ENCODE peak calls at places on chromosomes 7 and 10, in five cellular contexts. W is CD8-positive, alpha-beta T cell; F is foreskin fibroblast; S is GM06990; Y is HFFc6. B is an unnamed sample.

GRCh38 chr7:78620931-78621330 is 822.4 kb downstream of the PHTF2 start:
- DNase-seq in S (no peak), Y (no peak), W (no peak), F (no peak), B (peak; percentile 5)

GRCh38 chr7:120950026-120950538 is 495 bp upstream of the ING3 start:
- DNase-seq in Y (no peak), F (no peak), S (no peak), W (no peak), B (no peak)

GRCh38 chr10:116870949-116871348 is 21.6 kb downstream of the ENO4 start:
- DNase-seq in F (no peak), W (no peak), S (no peak), Y (no peak), B (no peak)

GRCh38 chr7:111384065-111384891 is 178.0 kb downstream of the IMMP2L start:
- DNase-seq in S (no peak), Y (peak; percentile 59), F (peak; percentile 23), W (no peak), B (peak; percentile 36)

GRCh38 chr7:120502132-120502531 is 229.2 kb downstream of the KCND2 start:
- DNase-seq in Y (no peak), S (no peak), W (no peak), F (no peak), B (no peak)

GRCh38 chr7:132488634-132489302 is 87.5 kb downstream of the PLXNA4 start:
- DNase-seq in W (no peak), S (no peak), Y (no peak), F (peak; percentile 47), B (no peak)

GRCh38 chr10:110138197-110138812 is 69.1 kb upstream of the MXI1 start:
- DNase-seq in F (peak; percentile 22), S (peak; percentile 30), Y (peak; percentile 62), W (no peak), B (peak; percentile 59)

GRCh38 chr7:17078298-17078697 is 196.5 kb upstream of the AGR3 start:
- DNase-seq in F (no peak), W (no peak), Y (no peak), S (no peak), B (no peak)

GRCh38 chr7:35676211-35676610 is 18.7 kb downstream of the HERPUD2 start:
- DNase-seq in W (no peak), Y (no peak), F (no peak), S (no peak), B (no peak)
- TF ChIP-seq CTCF in W (no peak), Y (no peak), F (no peak), S (peak; percentile 13), B (no peak)

GRCh38 chr7:116800594-116800993 is 61.8 kb upstream of the CAPZA2 start:
- DNase-seq in S (no peak), W (no peak), Y (no peak), F (no peak), B (no peak)

GRCh38 chr7:116799912-116800311 is 62.5 kb upstream of the CAPZA2 start:
- DNase-seq in W (no peak), Y (no peak), S (no peak), F (no peak), B (no peak)

GRCh38 chr7:116802784-116803183 is 59.6 kb upstream of the CAPZA2 start:
- DNase-seq in F (peak; percentile 56), W (no peak), Y (peak; percentile 85), S (peak; percentile 3), B (peak; percentile 75)

GRCh38 chr7:116802144-116802747 is 60.1 kb upstream of the CAPZA2 start:
- DNase-seq in W (no peak), F (no peak), S (no peak), Y (peak; percentile 69), B (no peak)

GRCh38 chr7:116801092-116801710 is 61.2 kb upstream of the CAPZA2 start:
- DNase-seq in F (peak; percentile 67), Y (peak; percentile 86), W (no peak), S (no peak), B (peak; percentile 27)
- TF ChIP-seq CTCF in F (no peak), Y (no peak), W (no peak), S (no peak), B (no peak)

GRCh38 chr10:125337510-125337909 is 177.1 kb upstream of the CTBP2 start:
- DNase-seq in F (no peak), S (no peak), W (no peak), Y (no peak), B (no peak)
- TF ChIP-seq CTCF in F (no peak), S (no peak), W (no peak), Y (peak; percentile 23), B (no peak)

GRCh38 chr7:43392638-43393037 is 190.3 kb upstream of the STK17A start:
- DNase-seq in S (no peak), F (no peak), Y (no peak), W (no peak), B (no peak)

GRCh38 chr7:43394441-43395130 is 188.3 kb upstream of the STK17A start:
- DNase-seq in Y (no peak), S (no peak), W (no peak), F (no peak), B (no peak)

GRCh38 chr7:43396193-43396747 is 186.6 kb upstream of the STK17A start:
- DNase-seq in W (no peak), S (no peak), F (no peak), Y (no peak), B (no peak)

GRCh38 chr7:43390601-43391000 is 192.3 kb upstream of the STK17A start:
- DNase-seq in W (no peak), S (no peak), Y (no peak), F (no peak), B (no peak)

GRCh38 chr7:43391518-43391917 is 191.4 kb upstream of the STK17A start:
- DNase-seq in Y (no peak), S (no peak), W (no peak), F (no peak), B (no peak)
- TF ChIP-seq CTCF in Y (no peak), S (no peak), W (no peak), F (no peak), B (no peak)

DNA sequence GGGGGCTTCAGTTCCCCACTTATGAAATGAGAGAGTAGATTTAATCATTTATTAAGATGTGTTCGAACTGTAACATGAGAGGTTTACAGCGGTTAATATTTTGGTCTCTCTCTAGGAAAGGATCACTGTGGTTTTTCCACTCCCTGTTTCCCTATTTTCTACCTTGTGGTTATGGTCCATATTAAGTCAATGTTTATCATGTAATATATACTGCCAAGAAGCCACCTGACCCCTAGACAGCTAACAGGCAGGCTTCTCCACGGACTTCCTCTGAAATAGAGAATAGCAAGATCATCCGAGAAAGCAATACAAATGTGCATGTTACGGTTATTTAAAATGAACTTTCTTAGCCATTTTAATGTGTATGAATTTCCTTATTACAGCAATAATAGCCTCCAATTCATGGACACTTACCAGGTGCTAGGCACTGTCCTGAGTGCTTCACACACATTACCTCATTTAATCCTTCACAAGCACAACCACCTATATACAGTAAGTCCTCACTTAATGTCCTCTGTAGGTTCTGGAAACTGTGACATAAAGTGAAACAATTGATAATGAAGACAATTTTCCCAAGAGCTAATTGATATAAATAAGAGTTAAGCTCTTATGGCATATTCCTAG is 835 bp upstream of the COL28A1 start:
- DNase-seq in Y (no peak), W (no peak), F (no peak), S (no peak), B (no peak)
- TF ChIP-seq CTCF in Y (no peak), W (no peak), F (no peak), S (no peak), B (no peak)

GRCh38 chr7:148296994-148297644 is 293.4 kb upstream of the C7orf33 start:
- DNase-seq in Y (no peak), F (no peak), W (no peak), S (no peak), B (no peak)
- TF ChIP-seq CTCF in Y (no peak), F (no peak), W (no peak), S (no peak), B (no peak)

DNA sequence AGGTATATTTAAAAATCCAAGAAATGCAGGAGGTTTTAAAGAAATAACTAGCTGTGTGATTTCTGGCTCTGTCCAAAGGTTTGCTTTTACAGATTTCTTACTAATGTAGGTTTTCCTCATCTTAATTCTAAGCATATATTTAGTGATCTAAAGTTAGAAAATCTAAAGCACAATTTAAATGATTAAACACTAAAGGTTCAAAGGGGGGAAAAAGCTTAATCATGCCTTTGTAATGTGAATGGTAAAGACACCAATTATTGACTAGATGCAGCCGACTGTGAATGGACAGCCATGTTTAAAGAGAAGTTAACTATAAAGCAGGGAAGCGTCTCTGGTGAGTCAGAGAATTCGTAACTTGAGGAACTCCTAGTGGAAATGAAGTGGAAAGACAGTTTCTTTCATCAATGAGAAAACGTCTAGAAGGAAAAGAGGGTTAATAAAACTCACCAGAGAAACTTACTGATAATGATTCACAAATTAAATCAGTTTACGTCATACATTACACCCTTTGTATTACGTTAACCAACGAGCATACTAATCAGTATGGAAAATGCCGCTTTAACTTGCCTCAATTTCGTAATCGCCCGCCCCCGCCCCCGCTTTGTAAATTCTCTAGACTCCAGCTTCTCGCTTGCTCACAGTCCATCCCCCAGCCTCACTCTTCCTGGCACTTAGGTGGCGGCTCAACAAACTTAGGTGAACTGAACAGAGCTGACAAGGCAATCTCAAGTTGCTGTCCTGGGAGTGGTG is 1.1 kb upstream of the HBP1 start:
- DNase-seq in S (no peak), W (no peak), F (peak; percentile 73), Y (peak; percentile 86), B (peak; percentile 89)
- TF ChIP-seq CTCF in S (peak; percentile 25), W (peak; percentile 51), F (peak; percentile 41), Y (peak; percentile 75), B (peak; percentile 24)